ENCODE peak calls at places on chromosomes 16 and 17, in four cellular contexts. Y is mammary epithelial cell, X is neuronal stem cell, W is aorta. R is an unnamed sample. For H3K4me1, the result is how much of the 10 kb centered on the place peaks cover.

GRCh38 chr17:45914036-45914717 is 19.8 kb downstream of the MAPT start:
- DNase-seq in Y (no peak), X (no peak), W (no peak), R (no peak)

GRCh38 chr17:47882695-47883588 is 13.1 kb upstream of the SP2 start:
- DNase-seq in Y (no peak), X (no peak), W (peak), R (no peak)

GRCh38 chr17:4580291-4580690 is 4.0 kb upstream of the SMTNL2 start:
- DNase-seq in Y (no peak), X (no peak), W (no peak), R (no peak)

GRCh38 chr17:7580631-7581554 is 1.5 kb downstream of the CD68 start:
- DNase-seq in Y (peak), X (no peak), W (no peak), R (no peak)

GRCh38 chr17:4362141-4362540 is 4.3 kb downstream of the UBE2G1 start:
- DNase-seq in Y (no peak), X (no peak), W (no peak), R (no peak)

GRCh38 chr17:10681866-10682446 is 15.4 kb downstream of the SCO1 start:
- DNase-seq in Y (no peak), X (no peak), W (no peak), R (no peak)

GRCh38 chr16:35198223-35199199 is 1739.1 kb downstream of the TP53TG3F start:
- DNase-seq in Y (no peak), X (no peak), W (no peak), R (peak)

GRCh38 chr16:70778901-70779309 is 22.1 kb downstream of the VAC14 start:
- DNase-seq in Y (peak), X (peak), W (peak), R (peak)

GRCh38 chr17:44775838-44776621 is 17.2 kb downstream of the ADAM11 start:
- DNase-seq in Y (no peak), X (no peak), W (no peak), R (peak)

GRCh38 chr16:13110124-13110796 is 208.9 kb downstream of the SHISA9 start:
- DNase-seq in Y (peak), X (peak), W (peak), R (no peak)

GRCh38 chr16:10539793-10540192 is 40.6 kb downstream of the EMP2 start:
- DNase-seq in Y (no peak), X (no peak), W (peak), R (no peak)

GRCh38 chr16:58157239-58157638 is 28.1 kb upstream of the CFAP20 start:
- DNase-seq in Y (no peak), X (no peak), W (no peak), R (no peak)

GRCh38 chr17:14803781-14804180 is 461.3 kb downstream of the PMP22 start:
- DNase-seq in Y (no peak), X (no peak), W (no peak), R (no peak)

GRCh38 chr16:88705076-88705684 is 1.0 kb downstream of the RNF166 start:
- DNase-seq in Y (no peak), X (no peak), W (no peak), R (no peak)

GRCh38 chr17:3963214-3964201 is 729 bp downstream of the ATP2A3 start:
- DNase-seq in Y (no peak), X (no peak), W (no peak), R (peak)

GRCh38 chr17:72996791-72997190 is 95.7 kb downstream of the SLC39A11 start:
- DNase-seq in Y (no peak), X (no peak), W (no peak), R (no peak)

GRCh38 chr17:75864448-75864871 is 9.3 kb upstream of the WBP2 start:
- DNase-seq in Y (no peak), X (no peak), W (no peak), R (peak)

GRCh38 chr17:74619077-74619673 is 4.4 kb downstream of the CD300E start:
- DNase-seq in Y (no peak), X (no peak), W (peak), R (peak)

GRCh38 chr17:75390982-75391381 is 14.5 kb downstream of the GRB2 start:
- DNase-seq in Y (no peak), X (no peak), W (no peak), R (no peak)

GRCh38 chr16:11370084-11370931 is 25.0 kb downstream of the RMI2 start:
- DNase-seq in Y (no peak), X (no peak), W (peak), R (no peak)

GRCh38 chr16:54287758-54288591 is 1.4 kb upstream of the IRX3 start:
- DNase-seq in Y (no peak), X (peak), W (no peak), R (peak)

GRCh38 chr16:1202274-1202673 is 22.8 kb downstream of the TPSG1 start:
- DNase-seq in Y (no peak), X (no peak), W (no peak), R (no peak)

GRCh38 chr17:21001111-21001812 is 41.5 kb downstream of the USP22 start:
- DNase-seq in Y (no peak), X (no peak), W (no peak), R (no peak)

GRCh38 chr16:56689171-56689570 is 6.9 kb downstream of the MT1X start:
- DNase-seq in Y (peak), X (no peak), W (no peak), R (no peak)

GRCh38 chr17:83085526-83086196 is 6.3 kb downstream of the METRNL start:
- DNase-seq in Y (no peak), X (no peak), W (no peak), R (peak)

GRCh38 chr17:83088451-83089321 is 9.3 kb downstream of the METRNL start:
- DNase-seq in Y (no peak), X (no peak), W (no peak), R (no peak)

GRCh38 chr17:83087788-83088360 is 8.5 kb downstream of the METRNL start:
- DNase-seq in Y (no peak), X (no peak), W (no peak), R (no peak)

GRCh38 chr17:83086197-83086880 is 6.9 kb downstream of the METRNL start:
- DNase-seq in Y (no peak), X (no peak), W (no peak), R (no peak)

DNA sequence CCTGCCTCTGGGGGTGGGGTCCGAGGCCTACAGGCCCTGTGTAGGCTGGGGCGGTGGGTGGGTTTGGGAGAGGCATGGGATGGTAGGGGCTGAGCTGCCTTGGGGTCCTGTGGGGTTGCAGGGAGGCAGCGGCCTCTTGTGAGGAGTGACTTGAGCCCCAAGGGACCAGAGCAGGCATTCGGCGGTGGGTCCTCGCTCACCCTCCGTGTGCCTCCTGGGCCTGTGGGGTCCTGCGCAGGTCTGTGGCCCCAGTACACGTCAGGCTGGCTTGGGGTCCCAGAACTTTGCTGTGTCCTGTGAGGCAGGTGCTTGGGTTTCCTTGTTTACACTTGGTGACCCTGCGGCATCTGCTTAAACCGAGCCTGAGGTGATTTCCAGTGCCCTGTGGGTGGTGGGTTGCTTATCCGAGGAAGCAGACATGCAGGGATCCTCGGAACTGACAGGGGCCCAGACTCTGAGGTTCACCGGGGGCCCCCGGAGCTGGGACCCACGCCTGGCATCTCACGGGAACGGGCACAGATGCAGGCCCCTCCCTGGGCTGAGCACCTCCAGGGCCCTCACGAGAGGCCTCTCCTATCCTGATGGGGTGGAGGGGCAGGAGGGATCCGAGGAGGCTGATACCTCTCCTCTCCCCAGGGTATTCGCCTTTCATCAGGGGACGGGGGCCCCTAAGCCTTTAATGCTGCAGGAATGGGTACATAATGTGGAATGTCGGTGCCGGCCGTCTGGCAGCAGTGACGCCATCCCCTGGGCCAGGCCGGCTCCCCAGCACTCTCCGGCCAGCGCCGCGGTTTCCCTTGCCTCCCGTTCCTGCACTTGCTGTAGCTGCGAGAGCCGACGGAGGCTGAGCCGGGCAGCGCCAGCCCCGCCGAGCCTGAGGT is 7.7 kb downstream of the METRNL start:
- DNase-seq in Y (no peak), X (no peak), W (no peak), R (no peak)
- H3K4me1 ChIP-seq in Y (under half), X (under half), W (under half), R (under half)

GRCh38 chr16:85203462-85203813 is 91.2 kb upstream of the CIBAR2 start:
- DNase-seq in Y (no peak), X (no peak), W (no peak), R (no peak)

GRCh38 chr16:85206472-85207356 is 94.4 kb upstream of the CIBAR2 start:
- DNase-seq in Y (no peak), X (no peak), W (peak), R (peak)

GRCh38 chr16:85205747-85206471 is 93.6 kb upstream of the CIBAR2 start:
- DNase-seq in Y (no peak), X (no peak), W (no peak), R (peak)

GRCh38 chr16:85202631-85203461 is 90.6 kb upstream of the CIBAR2 start:
- DNase-seq in Y (no peak), X (peak), W (peak), R (peak)

GRCh38 chr16:85204242-85205010 is 92.2 kb upstream of the CIBAR2 start:
- DNase-seq in Y (peak), X (no peak), W (no peak), R (peak)
- H3K4me1 ChIP-seq in Y (under half), X (under half), W (under half), R (under half)

DNA sequence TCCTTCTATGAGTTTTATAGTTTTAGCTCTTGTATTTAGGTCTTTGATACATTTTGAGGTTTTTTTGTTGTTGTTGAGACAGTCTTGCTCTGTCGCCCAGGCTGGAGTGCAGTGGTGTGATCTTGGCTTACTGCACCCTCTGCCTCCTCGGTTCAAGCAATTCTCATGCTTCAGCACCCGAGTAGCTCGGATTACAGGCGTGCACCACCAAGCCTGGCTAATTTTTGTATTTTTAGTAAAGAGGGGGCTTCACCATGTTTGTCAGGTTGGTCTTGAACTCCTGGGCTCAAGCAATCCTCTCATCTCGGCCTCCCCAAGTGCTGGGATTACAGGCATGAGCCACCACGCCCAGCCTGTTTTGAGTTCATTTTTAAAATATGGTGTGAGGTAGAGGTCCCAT is 14.5 kb downstream of the TENT4B start:
- DNase-seq in Y (no peak), X (no peak), W (no peak), R (no peak)
- H3K4me1 ChIP-seq in Y (under half), X (under half), W (under half), R (under half)

GRCh38 chr16:20515580-20516179 is 60.5 kb downstream of the ACSM2B start:
- DNase-seq in Y (no peak), X (no peak), W (no peak), R (no peak)
- H3K4me1 ChIP-seq in Y (under half), X (under half), W (under half), R (under half)

DNA sequence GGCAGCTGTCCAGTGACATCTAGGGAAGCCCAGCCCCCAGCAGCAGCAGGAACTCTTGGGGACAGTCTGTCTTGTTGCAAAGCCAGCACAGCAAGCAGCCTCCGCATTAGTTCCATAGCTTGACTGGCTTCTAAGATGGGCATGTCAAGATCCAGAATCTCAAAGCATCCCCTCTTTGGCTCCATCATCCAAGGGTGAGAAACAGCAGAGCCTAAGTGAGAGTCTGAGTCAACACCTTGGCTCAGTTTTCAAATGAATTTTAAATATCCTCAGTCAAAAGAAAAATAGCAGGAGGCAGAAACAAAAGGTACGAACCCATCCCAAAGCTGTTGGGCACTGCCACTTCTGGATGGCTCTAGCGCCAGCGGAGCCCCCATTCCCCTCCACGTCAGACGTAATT is 2.2 kb downstream of the CLDN9 start:
- DNase-seq in Y (no peak), X (no peak), W (no peak), R (no peak)
- H3K4me1 ChIP-seq in Y (under half), X (under half), W (under half), R (under half)

DNA sequence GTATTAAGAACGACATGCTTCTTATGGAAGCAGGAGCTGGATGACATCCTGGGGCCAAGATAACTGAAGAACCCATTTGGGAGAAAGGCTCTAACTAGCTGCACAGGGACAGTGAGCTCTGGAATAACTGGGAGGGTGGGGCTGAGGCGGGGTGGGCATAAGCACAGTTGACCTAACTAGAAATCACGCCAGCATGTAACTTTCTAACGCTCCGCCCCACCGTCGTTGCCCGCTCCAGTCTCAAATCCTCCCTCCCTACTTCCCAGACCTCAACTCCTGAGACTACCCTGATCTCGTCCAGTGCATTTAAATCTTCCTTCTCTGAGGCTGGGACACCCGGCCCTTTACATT is 436 bp downstream of the PHB1 start:
- DNase-seq in Y (no peak), X (no peak), W (no peak), R (no peak)
- H3K4me1 ChIP-seq in Y (under half), X (under half), W (under half), R (under half)

GRCh38 chr16:66919569-66920472 is 1.1 kb upstream of the CDH16 start:
- DNase-seq in Y (no peak), X (no peak), W (no peak), R (no peak)
- H3K4me1 ChIP-seq in Y (under half), X (under half), W (under half), R (under half)

DNA sequence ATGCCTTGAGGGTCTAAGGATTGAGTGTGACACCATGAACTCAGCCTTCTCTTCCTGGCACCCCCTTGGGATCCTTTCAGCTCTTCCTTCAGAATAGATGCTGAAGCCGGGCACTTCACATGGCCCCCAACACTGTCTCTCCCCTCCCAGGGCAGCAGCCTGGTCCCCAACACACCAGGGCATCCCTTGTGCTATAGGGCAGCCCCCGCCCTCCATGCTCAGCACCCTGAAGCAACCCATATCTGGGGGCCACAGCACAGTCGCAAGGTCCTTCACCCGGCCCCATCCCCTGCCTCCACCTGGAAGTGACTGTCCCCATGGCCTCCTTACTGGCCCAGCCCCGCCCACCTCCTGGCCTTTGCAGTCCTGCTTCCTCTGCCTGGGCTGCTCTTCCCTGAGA is 143.1 kb downstream of the C16orf95 start:
- DNase-seq in Y (no peak), X (no peak), W (no peak), R (no peak)
- H3K4me1 ChIP-seq in Y (under half), X (under half), W (under half), R (under half)

GRCh38 chr17:42363767-42364585 is 24.3 kb downstream of the STAT3 start:
- DNase-seq in Y (peak), X (no peak), W (no peak), R (no peak)
- H3K4me1 ChIP-seq in Y (under half), X (under half), W (under half), R (under half)